ENCODE peak calls at places on chromosomes 11 and 22, in six cellular contexts. C, Z, J, X, I and L are unnamed samples.

GRCh38 chr11:2697871-2698270 is 1.9 kb downstream of the KCNQ1OT1 start:
- DNase-seq in C (no peak), Z (no peak), J (no peak), X (no peak), I (no peak), L (no peak)

GRCh38 chr11:111229604-111230003 is 15.9 kb upstream of the POU2AF2 start:
- DNase-seq in C (no peak), Z (no peak), J (no peak), X (no peak), I (no peak), L (no peak)

GRCh38 chr22:20741634-20742581 is 32.0 kb upstream of the SERPIND1 start:
- DNase-seq in C (no peak), Z (no peak), J (no peak), X (peak; percentile 18), I (peak; percentile 32), L (peak; percentile 26)

GRCh38 chr11:111983187-111983986 is 41.8 kb upstream of the DLAT start:
- DNase-seq in C (no peak), Z (no peak), J (no peak), X (no peak), I (no peak), L (peak; percentile 70)

GRCh38 chr11:14411818-14412217 is 52.8 kb upstream of the RRAS2 start:
- DNase-seq in C (peak; percentile 74), Z (peak; percentile 81), J (no peak), X (no peak), I (no peak), L (no peak)

GRCh38 chr11:69308531-69308930 is 14.6 kb downstream of the MYEOV start:
- DNase-seq in C (peak; percentile 34), Z (peak; percentile 70), J (peak; percentile 11), X (no peak), I (no peak), L (no peak)

GRCh38 chr11:61002598-61002997 is 31.1 kb downstream of the CD6 start:
- DNase-seq in C (no peak), Z (no peak), J (no peak), X (no peak), I (no peak), L (no peak)

GRCh38 chr22:18110194-18110943 is at the start of gene TUBA8:
- DNase-seq in C (no peak), Z (peak; percentile 87), J (peak; percentile 70), X (no peak), I (no peak), L (peak; percentile 91)

GRCh38 chr11:86717817-86718501 is 45.5 kb upstream of the ME3 start:
- DNase-seq in C (no peak), Z (no peak), J (no peak), X (no peak), I (no peak), L (no peak)

GRCh38 chr11:279966-280761 is 2.0 kb downstream of the NLRP6 start:
- DNase-seq in C (peak; percentile 63), Z (peak; percentile 74), J (peak; percentile 42), X (no peak), I (no peak), L (peak; percentile 34)

GRCh38 chr11:10459029-10459970 is 4.2 kb downstream of the AMPD3 start:
- DNase-seq in C (no peak), Z (no peak), J (no peak), X (no peak), I (no peak), L (no peak)

GRCh38 chr11:14386895-14387480 is 28.0 kb upstream of the RRAS2 start:
- DNase-seq in C (no peak), Z (no peak), J (peak; percentile 45), X (no peak), I (no peak), L (no peak)

GRCh38 chr22:46045459-46046298 is 68.7 kb upstream of the WNT7B start:
- DNase-seq in C (peak; percentile 72), Z (peak; percentile 82), J (peak; percentile 53), X (no peak), I (no peak), L (peak; percentile 31)

GRCh38 chr22:49825436-49825835 is 2.2 kb downstream of the BRD1 start:
- DNase-seq in C (no peak), Z (no peak), J (no peak), X (no peak), I (no peak), L (no peak)

GRCh38 chr11:38824573-38824972 is 2226.5 kb upstream of the RAG2 start:
- DNase-seq in C (no peak), Z (no peak), J (no peak), X (no peak), I (no peak), L (no peak)

GRCh38 chr22:44033287-44033686 is 9.2 kb downstream of the PARVB start:
- DNase-seq in C (no peak), Z (no peak), J (no peak), X (no peak), I (no peak), L (no peak)

GRCh38 chr11:33266418-33267215 is 9.4 kb downstream of the HIPK3 start:
- DNase-seq in C (no peak), Z (no peak), J (peak; percentile 60), X (no peak), I (no peak), L (no peak)

GRCh38 chr11:46673713-46674462 is 26.5 kb downstream of the ARHGAP1 start:
- DNase-seq in C (peak; percentile 55), Z (peak; percentile 66), J (no peak), X (no peak), I (no peak), L (no peak)

GRCh38 chr11:78708388-78708787 is 133.7 kb upstream of the NARS2 start:
- DNase-seq in C (no peak), Z (no peak), J (no peak), X (no peak), I (no peak), L (no peak)

GRCh38 chr22:44676441-44677298 is 25.3 kb upstream of the PRR5 start:
- DNase-seq in C (no peak), Z (no peak), J (no peak), X (no peak), I (peak; percentile 28), L (no peak)

GRCh38 chr22:34055525-34056200 is 135.4 kb upstream of the LARGE1 start:
- DNase-seq in C (no peak), Z (no peak), J (no peak), X (no peak), I (peak; percentile 7), L (no peak)

GRCh38 chr11:14248577-14248976 is 110.4 kb downstream of the RRAS2 start:
- DNase-seq in C (no peak), Z (no peak), J (no peak), X (no peak), I (no peak), L (no peak)

GRCh38 chr11:128283445-128283844 is 303.9 kb downstream of the ETS1 start:
- DNase-seq in C (no peak), Z (no peak), J (no peak), X (no peak), I (no peak), L (no peak)

GRCh38 chr11:105106140-105106539 is 33.4 kb downstream of the CARD18 start:
- DNase-seq in C (no peak), Z (no peak), J (no peak), X (no peak), I (no peak), L (no peak)

GRCh38 chr11:66957971-66958231 is 282 bp downstream of the PC start:
- DNase-seq in C (no peak), Z (no peak), J (no peak), X (no peak), I (no peak), L (no peak)
- TF ChIP-seq POLR2A in C (no peak), Z (no peak), J (no peak), X (no peak), I (no peak), L (no peak)

GRCh38 chr11:75745807-75746206 is 22.8 kb upstream of the DGAT2 start:
- DNase-seq in C (no peak), Z (no peak), J (no peak), X (no peak), I (no peak), L (no peak)

GRCh38 chr11:75740681-75741080 is 23.0 kb downstream of the MOGAT2 start:
- DNase-seq in C (no peak), Z (no peak), J (no peak), X (no peak), I (no peak), L (no peak)

GRCh38 chr11:75743711-75744563 is 24.6 kb upstream of the DGAT2 start:
- DNase-seq in C (no peak), Z (no peak), J (no peak), X (no peak), I (no peak), L (no peak)
- TF ChIP-seq POLR2A in C (no peak), Z (no peak), J (no peak), X (no peak), I (no peak), L (no peak)

DNA sequence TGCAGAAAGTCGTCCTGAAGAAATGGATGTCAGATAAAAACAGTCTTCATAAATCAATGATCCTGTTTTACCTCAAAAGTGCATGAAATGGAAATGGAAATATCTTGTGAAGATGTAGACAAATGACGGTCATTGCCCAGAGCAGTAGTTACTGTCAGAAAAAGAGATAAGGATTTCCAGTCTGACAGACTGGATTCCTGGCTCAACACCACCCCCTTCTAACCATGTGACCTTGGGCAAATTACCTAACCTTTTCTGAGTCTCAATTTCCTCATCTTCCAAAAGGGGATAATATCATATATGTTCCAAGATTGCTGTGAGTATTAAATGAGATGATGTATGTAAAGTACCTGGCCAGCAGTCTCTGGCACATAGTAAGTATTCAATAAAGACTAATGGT is 32.9 kb upstream of the EHF start:
- DNase-seq in C (no peak), Z (no peak), J (no peak), X (no peak), I (no peak), L (no peak)
- TF ChIP-seq POLR2A in C (no peak), Z (no peak), J (no peak), X (no peak), I (no peak), L (no peak)

GRCh38 chr11:17351510-17352176 is at the start of gene NCR3LG1:
- DNase-seq in C (peak; percentile 86), Z (peak; percentile 83), J (peak; percentile 79), X (no peak), I (peak; percentile 38), L (peak; percentile 66)
- TF ChIP-seq POLR2A in C (no peak), Z (no peak), J (peak; percentile 53), X (no peak), I (no peak), L (no peak)

GRCh38 chr11:117915219-117915618 is 14.0 kb downstream of the TMPRSS13 start:
- DNase-seq in C (peak; percentile 57), Z (peak; percentile 71), J (no peak), X (no peak), I (no peak), L (no peak)
- TF ChIP-seq POLR2A in C (no peak), Z (no peak), J (no peak), X (no peak), I (no peak), L (no peak)

GRCh38 chr11:134275534-134276395 is at the start of gene GLB1L3:
- DNase-seq in C (no peak), Z (no peak), J (no peak), X (no peak), I (peak; percentile 21), L (peak; percentile 47)
- TF ChIP-seq POLR2A in C (no peak), Z (no peak), J (no peak), X (no peak), I (no peak), L (no peak)